ENCODE peak calls at places on chromosomes 1 and 21, in nine cellular contexts. B is HepG2, D is PC-3, P is DND-41, L is fibroblast of lung, Q is mesenchymal stem cell, G is endothelial cell of umbilical vein, V is A549, X is neuronal stem cell. U is an unnamed sample.

GRCh38 chr1:243726792-243727502 is 123.1 kb downstream of the AKT3 start:
- DNase-seq in B (no peak), D (no peak), P (no peak), L (no peak), Q (no peak), G (no peak), V (no peak), X (no peak), U (no peak)

GRCh38 chr1:222761171-222761570 is 24.2 kb downstream of the FAM177B start:
- DNase-seq in B (no peak), D (no peak), P (no peak), L (no peak), Q (no peak), G (no peak), V (no peak), X (no peak), U (no peak)

GRCh38 chr1:68231627-68232303 is 558 bp downstream of the WLS start:
- DNase-seq in B (no peak), D (peak), P (no peak), L (peak), Q (peak), G (peak), V (peak), X (no peak), U (peak)

GRCh38 chr1:87017994-87018672 is 103.7 kb downstream of the HS2ST1 start:
- DNase-seq in B (no peak), D (peak), P (no peak), L (no peak), Q (peak), G (no peak), V (no peak), X (no peak), U (no peak)

GRCh38 chr1:89611721-89612120 is 21.2 kb upstream of the LRRC8C start:
- DNase-seq in B (no peak), D (no peak), P (no peak), L (no peak), Q (no peak), G (no peak), V (no peak), X (no peak), U (no peak)

GRCh38 chr1:25503551-25504426 is 39.6 kb upstream of the LDLRAP1 start:
- DNase-seq in B (no peak), D (peak), P (peak), L (peak), Q (no peak), G (peak), V (peak), X (no peak), U (peak)

GRCh38 chr1:56573311-56573710 is 6.1 kb downstream of the PLPP3 start:
- DNase-seq in B (no peak), D (no peak), P (no peak), L (no peak), Q (no peak), G (peak), V (no peak), X (no peak), U (no peak)

GRCh38 chr1:194052514-194053333 is 866.3 kb upstream of the B3GALT2 start:
- DNase-seq in B (no peak), D (no peak), P (no peak), L (no peak), Q (no peak), G (no peak), V (no peak), X (no peak), U (no peak)

GRCh38 chr21:36630485-36631206 is 68.3 kb upstream of the SIM2 start:
- DNase-seq in B (peak), D (peak), P (peak), L (peak), Q (peak), G (peak), V (peak), X (peak), U (peak)

GRCh38 chr1:189315035-189315927 is 1162.4 kb downstream of the BRINP3 start:
- DNase-seq in B (no peak), D (no peak), P (no peak), L (no peak), Q (no peak), G (peak), V (no peak), X (no peak), U (no peak)

GRCh38 chr21:25501996-25502665 is 105.2 kb downstream of the MRPL39 start:
- DNase-seq in B (no peak), D (no peak), P (no peak), L (no peak), Q (no peak), G (no peak), V (no peak), X (no peak), U (peak)

GRCh38 chr1:55669308-55669707 is 454.1 kb upstream of the USP24 start:
- DNase-seq in B (no peak), D (no peak), P (no peak), L (peak), Q (peak), G (no peak), V (no peak), X (no peak), U (no peak)

GRCh38 chr1:43549921-43550597 is 19.4 kb downstream of the PTPRF start:
- DNase-seq in B (no peak), D (peak), P (no peak), L (no peak), Q (no peak), G (no peak), V (no peak), X (peak), U (peak)

GRCh38 chr1:233668146-233668724 is 54.3 kb downstream of the KCNK1 start:
- DNase-seq in B (no peak), D (peak), P (no peak), L (peak), Q (no peak), G (no peak), V (no peak), X (no peak), U (no peak)

GRCh38 chr1:16717174-16718108 is 22.9 kb upstream of the RNU1-4 start:
- DNase-seq in B (no peak), D (peak), P (no peak), L (peak), Q (no peak), G (peak), V (no peak), X (no peak), U (peak)

GRCh38 chr1:216531308-216532239 is 108.3 kb upstream of the USH2A start:
- DNase-seq in B (no peak), D (peak), P (no peak), L (peak), Q (peak), G (no peak), V (no peak), X (no peak), U (peak)

GRCh38 chr1:109627692-109628399 is 8.2 kb downstream of the AMPD2 start:
- DNase-seq in B (no peak), D (no peak), P (no peak), L (no peak), Q (no peak), G (no peak), V (no peak), X (no peak), U (no peak)

GRCh38 chr1:53508056-53508990 is 49.1 kb downstream of the DMRTB1 start:
- DNase-seq in B (no peak), D (no peak), P (no peak), L (no peak), Q (no peak), G (no peak), V (no peak), X (no peak), U (no peak)

GRCh38 chr1:17161137-17161700 is 42.0 kb upstream of the PADI2 start:
- DNase-seq in B (no peak), D (no peak), P (no peak), L (no peak), Q (no peak), G (peak), V (no peak), X (no peak), U (no peak)

GRCh38 chr21:44987886-44988606 is 48.2 kb downstream of the SLX9 start:
- DNase-seq in B (no peak), D (no peak), P (no peak), L (no peak), Q (no peak), G (no peak), V (no peak), X (no peak), U (no peak)

GRCh38 chr1:162943627-162944026 is 82.7 kb upstream of the CCDC190 start:
- DNase-seq in B (no peak), D (no peak), P (no peak), L (peak), Q (no peak), G (no peak), V (no peak), X (no peak), U (peak)

GRCh38 chr21:16285646-16286223 is 556.0 kb downstream of the USP25 start:
- DNase-seq in B (no peak), D (no peak), P (no peak), L (peak), Q (no peak), G (no peak), V (no peak), X (no peak), U (no peak)

GRCh38 chr1:230710543-230710904 is 3.4 kb downstream of the AGT start:
- DNase-seq in B (no peak), D (no peak), P (no peak), L (no peak), Q (no peak), G (no peak), V (no peak), X (no peak), U (no peak)

GRCh38 chr1:86915737-86916235 is 1.4 kb downstream of the HS2ST1 start:
- DNase-seq in B (peak), D (no peak), P (no peak), L (no peak), Q (no peak), G (no peak), V (no peak), X (no peak), U (peak)

GRCh38 chr1:20552728-20553571 is 577 bp downstream of the FAM43B start:
- DNase-seq in B (no peak), D (peak), P (no peak), L (peak), Q (peak), G (peak), V (peak), X (peak), U (peak)

GRCh38 chr1:172948457-172948856 is 102.3 kb downstream of the TNFSF18 start:
- DNase-seq in B (no peak), D (peak), P (peak), L (peak), Q (peak), G (peak), V (no peak), X (no peak), U (peak)

GRCh38 chr1:67626495-67627235 is 58.3 kb upstream of the GADD45A start:
- DNase-seq in B (no peak), D (peak), P (no peak), L (peak), Q (peak), G (peak), V (no peak), X (no peak), U (peak)

GRCh38 chr1:19957779-19958178 is 21.6 kb downstream of the PLA2G2A start:
- DNase-seq in B (peak), D (no peak), P (no peak), L (no peak), Q (no peak), G (no peak), V (peak), X (no peak), U (no peak)

GRCh38 chr1:2003564-2004131 is at the start of gene CFAP74:
- DNase-seq in B (peak), D (no peak), P (no peak), L (peak), Q (peak), G (no peak), V (no peak), X (peak), U (no peak)

GRCh38 chr1:111219466-111220286 is 7.8 kb upstream of the CHI3L2 start:
- DNase-seq in B (no peak), D (no peak), P (peak), L (no peak), Q (no peak), G (no peak), V (no peak), X (peak), U (no peak)

GRCh38 chr1:203512830-203513578 is 19.1 kb downstream of the OPTC start:
- DNase-seq in B (peak), D (peak), P (no peak), L (peak), Q (peak), G (peak), V (peak), X (no peak), U (peak)

GRCh38 chr1:229862017-229862774 is 204.8 kb upstream of the GALNT2 start:
- DNase-seq in B (no peak), D (no peak), P (no peak), L (peak), Q (peak), G (no peak), V (no peak), X (peak), U (no peak)

GRCh38 chr1:235643837-235644692 is 5.5 kb downstream of the GNG4 start:
- DNase-seq in B (no peak), D (no peak), P (no peak), L (no peak), Q (no peak), G (no peak), V (no peak), X (no peak), U (no peak)

GRCh38 chr1:235648954-235649721 is 446 bp downstream of the GNG4 start:
- DNase-seq in B (peak), D (peak), P (peak), L (peak), Q (peak), G (peak), V (no peak), X (peak), U (peak)

GRCh38 chr1:235644693-235645305 is 4.8 kb downstream of the GNG4 start:
- DNase-seq in B (no peak), D (no peak), P (no peak), L (no peak), Q (no peak), G (no peak), V (no peak), X (no peak), U (no peak)

GRCh38 chr1:235648407-235648907 is 1.1 kb downstream of the GNG4 start:
- DNase-seq in B (no peak), D (no peak), P (no peak), L (no peak), Q (no peak), G (peak), V (no peak), X (no peak), U (no peak)

DNA sequence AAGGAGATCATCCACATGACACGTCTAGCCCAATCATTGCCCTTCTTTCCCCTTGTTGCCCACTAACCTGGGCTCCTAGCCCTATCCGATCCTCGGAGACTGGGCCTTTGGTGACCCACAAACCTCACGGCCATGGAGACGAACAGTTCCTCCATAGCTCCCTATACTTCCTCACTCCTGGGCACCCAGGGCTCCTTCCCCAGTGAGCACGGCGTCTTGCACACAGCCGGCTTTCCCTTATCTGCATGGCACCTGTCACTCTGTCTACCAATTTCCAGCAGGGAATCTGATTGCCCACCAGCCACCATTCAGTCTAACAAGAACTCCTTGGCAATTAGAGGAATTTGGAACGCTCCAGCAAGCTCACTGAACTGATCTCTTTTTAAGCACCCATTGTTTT is 3.1 kb downstream of the GNG4 start:
- DNase-seq in B (no peak), D (no peak), P (no peak), L (no peak), Q (no peak), G (no peak), V (no peak), X (no peak), U (no peak)
- H3K4me2 ChIP-seq in B (peak), D (no peak), P (no peak), L (no peak), Q (no peak), G (no peak), V (no peak), X (no peak), U (no peak)

DNA sequence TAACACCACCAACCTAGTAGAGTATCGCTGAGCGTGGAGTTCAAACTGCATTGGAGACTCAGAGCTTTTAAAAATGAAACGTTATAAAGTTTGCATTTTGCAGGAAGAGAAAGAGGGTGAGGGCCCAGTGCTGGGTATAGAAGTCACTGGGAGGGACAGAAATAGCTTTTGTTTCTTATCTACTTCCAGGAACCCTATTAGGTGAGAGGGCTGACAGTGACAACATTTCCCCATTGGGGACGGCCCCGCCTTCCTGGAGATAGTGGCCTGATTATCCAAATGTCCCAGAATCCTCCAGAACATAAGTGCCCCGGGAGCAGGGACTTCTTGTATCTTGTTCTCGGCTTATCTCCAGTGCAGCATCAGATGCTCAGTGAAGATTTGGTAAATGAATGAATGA is 574.9 kb downstream of the PTPRU start:
- DNase-seq in B (no peak), D (no peak), P (no peak), L (no peak), Q (no peak), G (no peak), V (no peak), X (no peak), U (no peak)
- H3K4me2 ChIP-seq in B (no peak), D (no peak), P (no peak), L (no peak), Q (no peak), G (no peak), V (no peak), X (no peak), U (no peak)

GRCh38 chr1:31955917-31956736 is 18.0 kb upstream of the PTP4A2 start:
- DNase-seq in B (peak), D (peak), P (peak), L (peak), Q (peak), G (peak), V (peak), X (no peak), U (peak)
- H3K4me2 ChIP-seq in B (peak), D (peak), P (no peak), L (peak), Q (peak), G (peak), V (peak), X (no peak), U (peak)

GRCh38 chr1:22567176-22567575 is 3.9 kb downstream of the EPHA8 start:
- DNase-seq in B (no peak), D (no peak), P (no peak), L (no peak), Q (no peak), G (no peak), V (no peak), X (no peak), U (no peak)
- H3K4me2 ChIP-seq in B (no peak), D (no peak), P (no peak), L (no peak), Q (no peak), G (no peak), V (no peak), X (no peak), U (no peak)